ENCODE peak calls at places on chromosomes 11 and 22, in nine cellular contexts. W, Z, P, K, N, C, L, H and M are unnamed samples.
A peak's percentile ranks its signal among the peaks of the same experiment; 100 is the strongest.

GRCh38 chr11:30107899-30108298 is 91.1 kb upstream of the KCNA4 start:
- DNase-seq in W (no peak), Z (no peak), P (no peak), K (no peak), N (peak; percentile 85), C (no peak), L (no peak), H (no peak), M (no peak)

GRCh38 chr11:20162824-20163777 is 2.8 kb upstream of the DBX1 start:
- DNase-seq in W (peak; percentile 53), Z (no peak), P (no peak), K (no peak), N (peak; percentile 27), C (peak; percentile 52), L (peak; percentile 22), H (no peak), M (peak; percentile 63)

GRCh38 chr11:43071338-43071737 is 240.5 kb upstream of the API5 start:
- DNase-seq in W (no peak), Z (no peak), P (no peak), K (no peak), N (no peak), C (no peak), L (no peak), H (no peak), M (no peak)

GRCh38 chr22:50508897-50509296 is 873 bp downstream of the NCAPH2 start:
- DNase-seq in W (no peak), Z (no peak), P (no peak), K (no peak), N (no peak), C (no peak), L (no peak), H (no peak), M (no peak)

GRCh38 chr11:18771266-18772035 is 20.1 kb downstream of the PTPN5 start:
- DNase-seq in W (no peak), Z (no peak), P (no peak), K (no peak), N (no peak), C (no peak), L (no peak), H (no peak), M (no peak)

GRCh38 chr11:8089791-8090510 is 8.9 kb downstream of the TUB start:
- DNase-seq in W (no peak), Z (no peak), P (no peak), K (no peak), N (no peak), C (no peak), L (no peak), H (no peak), M (no peak)

GRCh38 chr11:63917685-63918523 is 940 bp upstream of the RCOR2 start:
- DNase-seq in W (peak; percentile 69), Z (no peak), P (peak; percentile 72), K (peak; percentile 49), N (peak; percentile 63), C (peak; percentile 65), L (peak; percentile 76), H (peak; percentile 86), M (peak; percentile 34)

GRCh38 chr11:42778193-42778592 is 533.6 kb upstream of the API5 start:
- DNase-seq in W (peak; percentile 20), Z (no peak), P (no peak), K (no peak), N (no peak), C (no peak), L (no peak), H (no peak), M (no peak)

GRCh38 chr11:46520971-46521745 is 72.7 kb downstream of the AMBRA1 start:
- DNase-seq in W (no peak), Z (no peak), P (no peak), K (no peak), N (peak; percentile 59), C (no peak), L (peak; percentile 77), H (no peak), M (no peak)

GRCh38 chr22:26975381-26975780 is 318.0 kb downstream of the MIAT start:
- DNase-seq in W (no peak), Z (no peak), P (no peak), K (no peak), N (peak; percentile 3), C (no peak), L (peak; percentile 48), H (no peak), M (no peak)

GRCh38 chr22:31944700-31945477 is 554 bp downstream of the YWHAH start:
- DNase-seq in W (peak; percentile 72), Z (peak; percentile 24), P (no peak), K (no peak), N (peak; percentile 19), C (peak; percentile 56), L (peak; percentile 25), H (peak; percentile 27), M (peak; percentile 37)

GRCh38 chr22:23801886-23802377 is 15.2 kb downstream of the SMARCB1 start:
- DNase-seq in W (no peak), Z (no peak), P (no peak), K (no peak), N (no peak), C (no peak), L (no peak), H (no peak), M (no peak)

GRCh38 chr11:121236115-121237001 is 56.2 kb upstream of the SC5D start:
- DNase-seq in W (peak; percentile 79), Z (no peak), P (no peak), K (peak; percentile 10), N (peak; percentile 15), C (no peak), L (peak; percentile 21), H (no peak), M (no peak)

GRCh38 chr22:21790359-21790758 is 54.8 kb upstream of the YPEL1 start:
- DNase-seq in W (no peak), Z (no peak), P (no peak), K (no peak), N (no peak), C (no peak), L (no peak), H (no peak), M (no peak)

GRCh38 chr11:31689559-31689958 is 121.6 kb downstream of the PAX6 start:
- DNase-seq in W (no peak), Z (no peak), P (no peak), K (no peak), N (no peak), C (no peak), L (no peak), H (no peak), M (no peak)

GRCh38 chr11:13963169-13963948 is 836 bp downstream of the SPON1 start:
- DNase-seq in W (peak; percentile 56), Z (peak; percentile 13), P (peak; percentile 43), K (no peak), N (peak; percentile 35), C (peak; percentile 57), L (no peak), H (no peak), M (no peak)

GRCh38 chr11:66340596-66341501 is 4.1 kb downstream of the BRMS1 start:
- DNase-seq in W (no peak), Z (no peak), P (no peak), K (no peak), N (no peak), C (no peak), L (no peak), H (no peak), M (no peak)

GRCh38 chr11:109865558-109866186 is 227.5 kb upstream of the ZC3H12C start:
- DNase-seq in W (no peak), Z (no peak), P (no peak), K (peak; percentile 20), N (no peak), C (peak; percentile 7), L (peak; percentile 14), H (peak; percentile 59), M (no peak)

GRCh38 chr11:132683602-132684001 is 848.7 kb downstream of the OPCML start:
- DNase-seq in W (no peak), Z (no peak), P (no peak), K (no peak), N (no peak), C (no peak), L (peak; percentile 13), H (no peak), M (no peak)

GRCh38 chr22:47583959-47584562 is 821.6 kb downstream of the TBC1D22A start:
- DNase-seq in W (no peak), Z (no peak), P (no peak), K (no peak), N (no peak), C (no peak), L (no peak), H (no peak), M (no peak)

GRCh38 chr11:10902301-10902700 is 44.4 kb upstream of the ZBED5 start:
- DNase-seq in W (no peak), Z (no peak), P (no peak), K (no peak), N (peak; percentile 40), C (no peak), L (no peak), H (no peak), M (no peak)

GRCh38 chr11:94171693-94172440 is 43.2 kb downstream of the PANX1 start:
- DNase-seq in W (peak; percentile 76), Z (peak; percentile 10), P (no peak), K (no peak), N (peak; percentile 65), C (peak; percentile 70), L (peak; percentile 41), H (no peak), M (peak; percentile 68)

GRCh38 chr11:62438641-62439040 is 19.8 kb downstream of the SCGB1A1 start:
- DNase-seq in W (no peak), Z (no peak), P (no peak), K (no peak), N (no peak), C (no peak), L (no peak), H (no peak), M (no peak)

GRCh38 chr11:44623321-44623715 is 57.9 kb downstream of the CD82 start:
- DNase-seq in W (peak; percentile 0), Z (no peak), P (peak; percentile 12), K (no peak), N (no peak), C (peak; percentile 21), L (no peak), H (no peak), M (no peak)

GRCh38 chr11:74470526-74470925 is 3.2 kb upstream of the KCNE3 start:
- DNase-seq in W (no peak), Z (no peak), P (no peak), K (peak; percentile 55), N (no peak), C (no peak), L (no peak), H (peak; percentile 76), M (no peak)

GRCh38 chr22:26404851-26405357 is 24.2 kb upstream of the ASPHD2 start:
- DNase-seq in W (no peak), Z (no peak), P (no peak), K (no peak), N (no peak), C (no peak), L (no peak), H (no peak), M (no peak)

GRCh38 chr11:94563176-94563847 is 3.9 kb upstream of the PIWIL4 start:
- DNase-seq in W (peak; percentile 30), Z (no peak), P (no peak), K (no peak), N (peak; percentile 75), C (no peak), L (peak; percentile 74), H (no peak), M (no peak)

GRCh38 chr11:44950036-44950624 is 553 bp downstream of the TP53I11 start:
- DNase-seq in W (no peak), Z (peak; percentile 26), P (peak; percentile 42), K (peak; percentile 38), N (no peak), C (peak; percentile 54), L (no peak), H (peak; percentile 44), M (peak; percentile 56)

GRCh38 chr11:34653031-34653430 is 32.1 kb downstream of the EHF start:
- DNase-seq in W (no peak), Z (no peak), P (no peak), K (no peak), N (no peak), C (no peak), L (peak; percentile 82), H (no peak), M (no peak)

GRCh38 chr11:108216988-108217387 is 5.5 kb downstream of the NPAT start:
- DNase-seq in W (no peak), Z (no peak), P (no peak), K (no peak), N (no peak), C (peak; percentile 40), L (no peak), H (no peak), M (no peak)

GRCh38 chr11:8722156-8722555 is 39.6 kb downstream of the RPL27A start:
- DNase-seq in W (no peak), Z (no peak), P (peak; percentile 55), K (no peak), N (peak; percentile 69), C (no peak), L (peak; percentile 18), H (no peak), M (no peak)